ENCODE peak calls at places on chromosome 19, in eight cellular contexts. One of them, this sample, is unnamed.

GRCh38 chr19:19101540-19101939 is 36.7 kb downstream of the TMEM161A start:
- DNase-seq in lower leg skin: no peak
- DNase-seq in heart right ventricle: no peak
- DNase-seq in fibroblast of mammary gland: no peak
- DNase-seq in GM12865: no peak
- DNase-seq in cardiac muscle cell: no peak
- DNase-seq in foreskin fibroblast: no peak
- DNase-seq in GM23338: no peak
- DNase-seq in this sample: no peak

GRCh38 chr19:51102991-51103390 is 5.2 kb downstream of the CTU1 start:
- DNase-seq in lower leg skin: no peak
- DNase-seq in heart right ventricle: no peak
- DNase-seq in fibroblast of mammary gland: no peak
- DNase-seq in GM12865: no peak
- DNase-seq in cardiac muscle cell: no peak
- DNase-seq in foreskin fibroblast: no peak
- DNase-seq in GM23338: no peak
- DNase-seq in this sample: no peak

GRCh38 chr19:51441410-51442390 is 16.6 kb downstream of the SIGLEC8 start:
- DNase-seq in lower leg skin: peak; percentile 86
- DNase-seq in heart right ventricle: no peak
- DNase-seq in fibroblast of mammary gland: peak; percentile 10
- DNase-seq in GM12865: peak; percentile 95
- DNase-seq in cardiac muscle cell: no peak
- DNase-seq in foreskin fibroblast: no peak
- DNase-seq in GM23338: no peak
- DNase-seq in this sample: no peak

GRCh38 chr19:57946316-57946715 is 1.2 kb downstream of the ZNF256 start:
- DNase-seq in lower leg skin: no peak
- DNase-seq in heart right ventricle: no peak
- DNase-seq in fibroblast of mammary gland: no peak
- DNase-seq in GM12865: no peak
- DNase-seq in cardiac muscle cell: no peak
- DNase-seq in foreskin fibroblast: no peak
- DNase-seq in GM23338: no peak
- DNase-seq in this sample: no peak

GRCh38 chr19:2089001-2089711 is 7.0 kb downstream of the MOB3A start:
- DNase-seq in lower leg skin: no peak
- DNase-seq in heart right ventricle: no peak
- DNase-seq in fibroblast of mammary gland: peak; percentile 45
- DNase-seq in GM12865: peak; percentile 91
- DNase-seq in cardiac muscle cell: no peak
- DNase-seq in foreskin fibroblast: no peak
- DNase-seq in GM23338: no peak
- DNase-seq in this sample: no peak

GRCh38 chr19:23286477-23286876 is 36.3 kb upstream of the ZNF724 start:
- DNase-seq in lower leg skin: no peak
- DNase-seq in heart right ventricle: no peak
- DNase-seq in fibroblast of mammary gland: no peak
- DNase-seq in GM12865: peak; percentile 15
- DNase-seq in cardiac muscle cell: no peak
- DNase-seq in foreskin fibroblast: no peak
- DNase-seq in GM23338: peak; percentile 79
- DNase-seq in this sample: no peak

GRCh38 chr19:53576941-53577653 is 39.2 kb downstream of the ZNF331 start:
- DNase-seq in lower leg skin: no peak
- DNase-seq in heart right ventricle: no peak
- DNase-seq in fibroblast of mammary gland: no peak
- DNase-seq in GM12865: no peak
- DNase-seq in cardiac muscle cell: no peak
- DNase-seq in foreskin fibroblast: no peak
- DNase-seq in GM23338: peak; percentile 19
- DNase-seq in this sample: no peak

GRCh38 chr19:43506629-43507028 is 2.1 kb upstream of the PHLDB3 start:
- DNase-seq in lower leg skin: no peak
- DNase-seq in heart right ventricle: no peak
- DNase-seq in fibroblast of mammary gland: no peak
- DNase-seq in GM12865: no peak
- DNase-seq in cardiac muscle cell: no peak
- DNase-seq in foreskin fibroblast: no peak
- DNase-seq in GM23338: no peak
- DNase-seq in this sample: no peak

GRCh38 chr19:8022275-8022674 is 16.8 kb upstream of the ELAVL1 start:
- DNase-seq in lower leg skin: no peak
- DNase-seq in heart right ventricle: no peak
- DNase-seq in fibroblast of mammary gland: no peak
- DNase-seq in GM12865: no peak
- DNase-seq in cardiac muscle cell: no peak
- DNase-seq in foreskin fibroblast: no peak
- DNase-seq in GM23338: no peak
- DNase-seq in this sample: no peak

GRCh38 chr19:58559275-58560006 is 1.0 kb upstream of the UBE2M start:
- DNase-seq in lower leg skin: peak; percentile 97
- DNase-seq in heart right ventricle: peak; percentile 94
- DNase-seq in fibroblast of mammary gland: peak; percentile 90
- DNase-seq in GM12865: peak; percentile 97
- DNase-seq in cardiac muscle cell: peak; percentile 95
- DNase-seq in foreskin fibroblast: peak; percentile 91
- DNase-seq in GM23338: peak; percentile 96
- DNase-seq in this sample: peak; percentile 84

GRCh38 chr19:30360378-30361106 is 11.6 kb upstream of the ZNF536 start:
- DNase-seq in lower leg skin: peak; percentile 52
- DNase-seq in heart right ventricle: no peak
- DNase-seq in fibroblast of mammary gland: no peak
- DNase-seq in GM12865: no peak
- DNase-seq in cardiac muscle cell: no peak
- DNase-seq in foreskin fibroblast: no peak
- DNase-seq in GM23338: peak; percentile 55
- DNase-seq in this sample: no peak

GRCh38 chr19:33444993-33445751 is 71.7 kb downstream of the CEBPG start:
- DNase-seq in lower leg skin: peak; percentile 70
- DNase-seq in heart right ventricle: no peak
- DNase-seq in fibroblast of mammary gland: peak; percentile 81
- DNase-seq in GM12865: no peak
- DNase-seq in cardiac muscle cell: no peak
- DNase-seq in foreskin fibroblast: no peak
- DNase-seq in GM23338: no peak
- DNase-seq in this sample: no peak

GRCh38 chr19:52542984-52543664 is 15.7 kb downstream of the ZNF808 start:
- DNase-seq in lower leg skin: no peak
- DNase-seq in heart right ventricle: no peak
- DNase-seq in fibroblast of mammary gland: no peak
- DNase-seq in GM12865: peak; percentile 72
- DNase-seq in cardiac muscle cell: no peak
- DNase-seq in foreskin fibroblast: peak; percentile 16
- DNase-seq in GM23338: no peak
- DNase-seq in this sample: no peak

GRCh38 chr19:29587059-29587458 is 19.0 kb upstream of the POP4 start:
- DNase-seq in lower leg skin: no peak
- DNase-seq in heart right ventricle: no peak
- DNase-seq in fibroblast of mammary gland: no peak
- DNase-seq in GM12865: no peak
- DNase-seq in cardiac muscle cell: no peak
- DNase-seq in foreskin fibroblast: no peak
- DNase-seq in GM23338: no peak
- DNase-seq in this sample: no peak

GRCh38 chr19:27765912-27766725 is 1446.8 kb downstream of the UQCRFS1 start:
- DNase-seq in lower leg skin: no peak
- DNase-seq in heart right ventricle: no peak
- DNase-seq in fibroblast of mammary gland: no peak
- DNase-seq in GM12865: no peak
- DNase-seq in cardiac muscle cell: no peak
- DNase-seq in foreskin fibroblast: no peak
- DNase-seq in GM23338: no peak
- DNase-seq in this sample: no peak

GRCh38 chr19:37012093-37012745 is 66.0 kb upstream of the ZNF420 start:
- DNase-seq in lower leg skin: no peak
- DNase-seq in heart right ventricle: no peak
- DNase-seq in fibroblast of mammary gland: no peak
- DNase-seq in GM12865: no peak
- DNase-seq in cardiac muscle cell: no peak
- DNase-seq in foreskin fibroblast: no peak
- DNase-seq in GM23338: no peak
- DNase-seq in this sample: no peak

GRCh38 chr19:44142014-44142523 is 715 bp downstream of the ZNF234 start:
- DNase-seq in lower leg skin: no peak
- DNase-seq in heart right ventricle: peak; percentile 7
- DNase-seq in fibroblast of mammary gland: peak; percentile 45
- DNase-seq in GM12865: peak; percentile 8
- DNase-seq in cardiac muscle cell: peak; percentile 5
- DNase-seq in foreskin fibroblast: peak; percentile 21
- DNase-seq in GM23338: no peak
- DNase-seq in this sample: no peak

GRCh38 chr19:53977991-53978731 is 13.3 kb upstream of the CACNG6 start:
- DNase-seq in lower leg skin: peak; percentile 87
- DNase-seq in heart right ventricle: peak; percentile 78
- DNase-seq in fibroblast of mammary gland: peak; percentile 80
- DNase-seq in GM12865: no peak
- DNase-seq in cardiac muscle cell: peak; percentile 97
- DNase-seq in foreskin fibroblast: peak; percentile 95
- DNase-seq in GM23338: peak; percentile 100
- DNase-seq in this sample: no peak

DNA sequence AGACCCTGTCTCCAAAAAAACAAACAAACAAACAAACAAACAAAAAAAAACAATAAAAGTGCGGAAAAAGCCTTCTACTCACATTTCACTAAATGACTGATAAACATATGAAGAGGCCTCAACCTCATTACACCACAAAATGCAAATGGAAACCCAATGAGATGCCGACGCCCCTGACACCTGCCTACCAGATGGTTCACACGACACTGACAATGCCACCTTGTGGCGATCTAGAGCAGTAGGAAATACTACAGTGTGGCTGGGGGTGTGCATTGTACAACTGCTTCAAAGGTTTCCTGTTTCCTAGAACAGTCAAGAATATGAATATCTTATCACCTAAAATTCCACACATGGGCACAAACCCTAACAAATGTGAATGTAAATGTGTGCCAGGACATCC is 14.0 kb downstream of the SCGB2B2 start:
- DNase-seq in lower leg skin: no peak
- DNase-seq in heart right ventricle: no peak
- DNase-seq in fibroblast of mammary gland: peak; percentile 25
- DNase-seq in GM12865: peak; percentile 56
- DNase-seq in cardiac muscle cell: no peak
- DNase-seq in foreskin fibroblast: no peak
- DNase-seq in GM23338: peak; percentile 90
- DNase-seq in this sample: peak; percentile 48
- TF ChIP-seq CTCF in lower leg skin: no peak
- TF ChIP-seq CTCF in heart right ventricle: peak; percentile 46
- TF ChIP-seq CTCF in fibroblast of mammary gland: peak; percentile 22
- TF ChIP-seq CTCF in GM12865: peak; percentile 36
- TF ChIP-seq CTCF in cardiac muscle cell: peak; percentile 24
- TF ChIP-seq CTCF in foreskin fibroblast: peak; percentile 43
- TF ChIP-seq CTCF in GM23338: peak; percentile 84
- TF ChIP-seq CTCF in this sample: peak; percentile 44

GRCh38 chr19:17293605-17294004 is 9.6 kb downstream of the ABHD8 start:
- DNase-seq in lower leg skin: no peak
- DNase-seq in heart right ventricle: no peak
- DNase-seq in fibroblast of mammary gland: no peak
- DNase-seq in GM12865: no peak
- DNase-seq in cardiac muscle cell: no peak
- DNase-seq in foreskin fibroblast: no peak
- DNase-seq in GM23338: no peak
- DNase-seq in this sample: no peak
- H3K4me3 ChIP-seq in lower leg skin: no peak overlapping the region
- H3K4me3 ChIP-seq in heart right ventricle: no peak overlapping the region
- H3K4me3 ChIP-seq in fibroblast of mammary gland: no peak overlapping the region
- H3K4me3 ChIP-seq in GM12865: no peak overlapping the region
- H3K4me3 ChIP-seq in cardiac muscle cell: no peak overlapping the region
- H3K4me3 ChIP-seq in foreskin fibroblast: no peak overlapping the region
- H3K4me3 ChIP-seq in GM23338: peak overlapping the region; percentile 61
- H3K4me3 ChIP-seq in this sample: peak overlapping the region; percentile 61

GRCh38 chr19:49196527-49197240 is 39.1 kb downstream of the TRPM4 start:
- DNase-seq in lower leg skin: no peak
- DNase-seq in heart right ventricle: peak; percentile 45
- DNase-seq in fibroblast of mammary gland: no peak
- DNase-seq in GM12865: no peak
- DNase-seq in cardiac muscle cell: no peak
- DNase-seq in foreskin fibroblast: no peak
- DNase-seq in GM23338: peak; percentile 24
- DNase-seq in this sample: no peak

GRCh38 chr19:49201042-49201441 is 43.5 kb downstream of the TRPM4 start:
- DNase-seq in lower leg skin: no peak
- DNase-seq in heart right ventricle: no peak
- DNase-seq in fibroblast of mammary gland: no peak
- DNase-seq in GM12865: no peak
- DNase-seq in cardiac muscle cell: no peak
- DNase-seq in foreskin fibroblast: no peak
- DNase-seq in GM23338: no peak
- DNase-seq in this sample: no peak

GRCh38 chr19:49194408-49194807 is 36.8 kb downstream of the TRPM4 start:
- DNase-seq in lower leg skin: no peak
- DNase-seq in heart right ventricle: no peak
- DNase-seq in fibroblast of mammary gland: no peak
- DNase-seq in GM12865: no peak
- DNase-seq in cardiac muscle cell: no peak
- DNase-seq in foreskin fibroblast: no peak
- DNase-seq in GM23338: no peak
- DNase-seq in this sample: no peak

GRCh38 chr19:49205114-49205513 is 47.5 kb downstream of the TRPM4 start:
- DNase-seq in lower leg skin: no peak
- DNase-seq in heart right ventricle: no peak
- DNase-seq in fibroblast of mammary gland: no peak
- DNase-seq in GM12865: no peak
- DNase-seq in cardiac muscle cell: no peak
- DNase-seq in foreskin fibroblast: no peak
- DNase-seq in GM23338: no peak
- DNase-seq in this sample: no peak

GRCh38 chr19:49200238-49200862 is 42.8 kb downstream of the TRPM4 start:
- DNase-seq in lower leg skin: no peak
- DNase-seq in heart right ventricle: no peak
- DNase-seq in fibroblast of mammary gland: peak; percentile 16
- DNase-seq in GM12865: peak; percentile 18
- DNase-seq in cardiac muscle cell: no peak
- DNase-seq in foreskin fibroblast: no peak
- DNase-seq in GM23338: peak; percentile 65
- DNase-seq in this sample: no peak
- TF ChIP-seq CTCF in lower leg skin: no peak
- TF ChIP-seq CTCF in heart right ventricle: no peak
- TF ChIP-seq CTCF in fibroblast of mammary gland: no peak
- TF ChIP-seq CTCF in GM12865: no peak
- TF ChIP-seq CTCF in cardiac muscle cell: no peak
- TF ChIP-seq CTCF in foreskin fibroblast: no peak
- TF ChIP-seq CTCF in GM23338: no peak
- TF ChIP-seq CTCF in this sample: no peak

GRCh38 chr19:556611-557382 is 12.9 kb downstream of the GZMM start:
- DNase-seq in lower leg skin: no peak
- DNase-seq in heart right ventricle: no peak
- DNase-seq in fibroblast of mammary gland: no peak
- DNase-seq in GM12865: no peak
- DNase-seq in cardiac muscle cell: no peak
- DNase-seq in foreskin fibroblast: no peak
- DNase-seq in GM23338: no peak
- DNase-seq in this sample: no peak
- H3K4me3 ChIP-seq in lower leg skin: no peak overlapping the region
- H3K4me3 ChIP-seq in heart right ventricle: no peak overlapping the region
- H3K4me3 ChIP-seq in fibroblast of mammary gland: no peak overlapping the region
- H3K4me3 ChIP-seq in GM12865: no peak overlapping the region
- H3K4me3 ChIP-seq in cardiac muscle cell: no peak overlapping the region
- H3K4me3 ChIP-seq in foreskin fibroblast: no peak overlapping the region
- H3K4me3 ChIP-seq in GM23338: no peak overlapping the region
- H3K4me3 ChIP-seq in this sample: no peak overlapping the region